ENCODE peak calls at places on chromosomes 6 and 20, in five cellular contexts. T is psoas muscle, Y is spleen, A is tibial artery, S is A549. W is an unnamed sample.

GRCh38 chr6:143872211-143872610 is 7.9 kb downstream of the ZC2HC1B start:
- DNase-seq in T (no peak), Y (no peak), A (no peak), S (no peak), W (peak)

GRCh38 chr6:148934534-148934933 is 187.7 kb downstream of the UST start:
- DNase-seq in T (peak), Y (no peak), A (peak), S (no peak), W (no peak)

GRCh38 chr6:7129784-7130569 is 22.2 kb downstream of the RREB1 start:
- DNase-seq in T (peak), Y (peak), A (peak), S (no peak), W (peak)

GRCh38 chr20:36575066-36575743 is 1.8 kb downstream of the TGIF2 start:
- DNase-seq in T (peak), Y (no peak), A (peak), S (peak), W (peak)

GRCh38 chr6:66689608-66690007 is 982.6 kb upstream of the EYS start:
- DNase-seq in T (no peak), Y (no peak), A (no peak), S (no peak), W (no peak)

GRCh38 chr6:163903528-163903927 is 489.0 kb downstream of the QKI start:
- DNase-seq in T (no peak), Y (no peak), A (no peak), S (no peak), W (no peak)

GRCh38 chr6:55445648-55446204 is 118.5 kb downstream of the GFRAL start:
- DNase-seq in T (no peak), Y (no peak), A (no peak), S (peak), W (peak)

GRCh38 chr20:59314872-59315500 is 14.6 kb downstream of the EDN3 start:
- DNase-seq in T (no peak), Y (no peak), A (no peak), S (no peak), W (no peak)

GRCh38 chr6:111871207-111871606 is 2.0 kb downstream of the FYN start:
- DNase-seq in T (no peak), Y (no peak), A (no peak), S (no peak), W (no peak)

GRCh38 chr6:159155679-159156078 is 13.5 kb upstream of the FNDC1 start:
- DNase-seq in T (no peak), Y (no peak), A (no peak), S (no peak), W (no peak)

GRCh38 chr6:128069180-128069579 is 168.3 kb upstream of the THEMIS start:
- DNase-seq in T (no peak), Y (no peak), A (no peak), S (no peak), W (peak)

GRCh38 chr20:20450461-20451027 is 82.6 kb downstream of the INSM1 start:
- DNase-seq in T (no peak), Y (no peak), A (no peak), S (no peak), W (no peak)

GRCh38 chr6:13754644-13755043 is 43.0 kb upstream of the RANBP9 start:
- DNase-seq in T (no peak), Y (no peak), A (no peak), S (no peak), W (no peak)

GRCh38 chr20:46293084-46293483 is 15.2 kb downstream of the CDH22 start:
- DNase-seq in T (no peak), Y (peak), A (no peak), S (peak), W (peak)

GRCh38 chr20:37231970-37232620 is 29.5 kb downstream of the GHRH start:
- DNase-seq in T (no peak), Y (no peak), A (no peak), S (no peak), W (no peak)

GRCh38 chr20:54276577-54277169 is 68.8 kb downstream of the PFDN4 start:
- DNase-seq in T (no peak), Y (no peak), A (no peak), S (no peak), W (no peak)

GRCh38 chr20:24662756-24663399 is 193.4 kb downstream of the SYNDIG1 start:
- DNase-seq in T (no peak), Y (peak), A (no peak), S (no peak), W (peak)

GRCh38 chr6:107496041-107496440 is 6.1 kb downstream of the SOBP start:
- DNase-seq in T (no peak), Y (no peak), A (no peak), S (no peak), W (no peak)

GRCh38 chr20:57435105-57435497 is 43.9 kb downstream of the RBM38 start:
- DNase-seq in T (no peak), Y (no peak), A (no peak), S (no peak), W (no peak)

GRCh38 chr6:151111670-151112069 is 128.1 kb upstream of the AKAP12 start:
- DNase-seq in T (no peak), Y (no peak), A (no peak), S (no peak), W (peak)

GRCh38 chr6:170347975-170348374 is 41.4 kb downstream of the FAM120B start:
- DNase-seq in T (no peak), Y (no peak), A (no peak), S (no peak), W (no peak)

GRCh38 chr20:9555781-9556180 is 41.4 kb downstream of the LAMP5 start:
- DNase-seq in T (no peak), Y (no peak), A (no peak), S (peak), W (no peak)

GRCh38 chr6:50921968-50922367 is 103.3 kb downstream of the TFAP2B start:
- DNase-seq in T (no peak), Y (no peak), A (no peak), S (no peak), W (no peak)

GRCh38 chr6:65979120-65979519 is 272.1 kb upstream of the EYS start:
- DNase-seq in T (no peak), Y (no peak), A (no peak), S (no peak), W (no peak)

GRCh38 chr6:133778414-133778813 is 110.5 kb upstream of the TCF21 start:
- DNase-seq in T (no peak), Y (no peak), A (no peak), S (peak), W (peak)

GRCh38 chr20:6122873-6123649 is at the start of gene FERMT1:
- DNase-seq in T (peak), Y (no peak), A (no peak), S (peak), W (peak)

GRCh38 chr6:70282906-70283461 is 19.9 kb downstream of the COL9A1 start:
- DNase-seq in T (no peak), Y (peak), A (no peak), S (no peak), W (no peak)

GRCh38 chr20:12916699-12917098 is 92.1 kb upstream of the SPTLC3 start:
- DNase-seq in T (no peak), Y (no peak), A (no peak), S (no peak), W (no peak)

GRCh38 chr6:17061097-17061496 is 40.8 kb upstream of the STMND1 start:
- DNase-seq in T (no peak), Y (no peak), A (no peak), S (no peak), W (no peak)

DNA sequence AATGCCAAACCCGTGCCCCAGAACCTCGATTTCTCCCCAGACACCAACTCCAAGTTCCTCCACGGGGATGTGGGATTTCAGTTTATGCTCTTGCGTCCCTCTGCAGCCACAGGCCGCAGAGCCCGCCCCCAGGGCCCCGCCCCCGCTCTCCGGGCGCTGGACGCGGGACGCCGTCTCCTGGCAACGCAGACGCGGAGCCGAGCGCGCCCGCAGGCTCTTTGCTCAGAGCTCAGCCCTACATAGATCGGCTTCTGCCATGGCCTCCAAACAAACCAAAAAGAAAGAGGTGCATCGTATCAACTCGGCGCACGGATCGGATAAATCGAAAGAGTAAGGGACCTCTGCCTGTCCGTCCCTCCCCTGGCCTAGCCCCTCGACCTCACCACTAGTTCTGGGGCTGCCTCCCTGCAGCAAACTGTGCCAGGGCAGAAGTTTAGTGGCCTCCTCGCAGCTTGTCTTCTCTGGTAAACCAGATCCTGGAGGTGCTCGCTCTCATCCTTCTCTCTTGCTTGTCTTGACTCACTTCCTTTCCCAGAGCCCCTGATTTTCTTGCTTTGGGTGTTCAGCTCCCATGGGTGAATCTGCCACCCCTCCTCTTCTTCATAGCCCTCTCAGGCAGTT is at the start of gene ADGB:
- DNase-seq in T (peak), Y (peak), A (peak), S (peak), W (peak)
- H3K4me3 ChIP-seq in T (peak), Y (peak), A (peak), S (peak), W (peak)

DNA sequence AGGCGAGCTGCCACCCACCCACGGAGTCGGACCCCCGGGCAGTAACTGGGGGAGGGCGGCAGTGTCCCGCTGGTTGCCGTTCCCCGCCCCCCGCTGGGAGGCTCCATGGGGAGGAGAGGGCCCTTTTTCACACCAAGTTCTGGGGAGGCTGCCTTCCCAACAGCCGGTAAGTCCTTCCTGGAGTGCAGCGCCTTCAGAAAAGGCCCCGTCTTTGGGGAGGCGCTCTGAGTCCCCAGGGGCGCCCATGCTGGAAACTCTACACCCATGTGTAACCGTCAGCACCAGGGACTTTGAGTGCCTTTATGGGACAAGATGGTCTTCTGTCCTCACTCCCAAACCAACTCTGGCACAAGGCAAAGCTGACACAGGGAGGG is 435 bp upstream of the SOX18 start:
- DNase-seq in T (no peak), Y (no peak), A (no peak), S (no peak), W (no peak)
- H3K4me3 ChIP-seq in T (peak), Y (peak), A (no peak), S (peak), W (peak)

DNA sequence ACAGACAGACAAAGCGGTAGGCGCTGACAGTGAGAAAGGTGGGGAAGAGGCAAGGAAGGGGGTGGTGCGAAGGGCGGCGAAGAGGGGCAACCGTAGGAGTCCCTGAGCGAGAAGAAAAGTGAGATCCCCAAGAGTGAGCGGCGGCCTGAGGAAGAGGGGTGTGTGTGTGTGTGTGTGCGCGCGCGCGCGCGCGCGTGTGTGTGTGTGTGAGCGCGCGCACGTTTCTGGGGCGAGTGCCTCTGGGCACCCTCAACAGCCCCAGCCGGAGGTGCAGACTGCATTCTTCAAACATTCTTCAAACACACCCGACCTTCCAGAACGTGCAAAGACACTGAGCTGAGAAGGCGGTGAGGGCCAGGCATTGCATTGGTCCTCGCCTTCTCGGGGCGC is 76.2 kb upstream of the FOXP4 start:
- DNase-seq in T (no peak), Y (no peak), A (no peak), S (no peak), W (no peak)
- H3K4me3 ChIP-seq in T (no peak), Y (peak), A (peak), S (no peak), W (no peak)

DNA sequence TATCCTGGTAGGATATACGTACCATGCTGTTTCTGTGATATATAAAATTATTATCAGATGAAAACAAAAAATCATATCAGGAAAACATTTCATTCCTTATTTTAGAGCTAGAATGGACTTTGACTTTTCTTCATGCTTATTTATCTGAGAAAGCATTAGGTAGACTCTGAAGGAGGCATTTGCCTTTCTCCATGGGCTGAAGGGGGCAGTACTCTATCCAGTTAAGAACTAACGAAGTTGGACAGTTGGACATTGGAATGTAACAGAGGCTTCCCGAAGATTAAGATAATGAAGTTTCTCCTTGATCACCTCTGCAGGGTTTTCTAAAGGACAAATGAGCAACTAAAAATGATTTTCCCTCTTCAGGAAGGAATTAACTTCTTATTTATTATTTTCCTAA is 234.0 kb downstream of the SAMD5 start:
- DNase-seq in T (no peak), Y (no peak), A (no peak), S (no peak), W (no peak)
- H3K4me3 ChIP-seq in T (no peak), Y (no peak), A (no peak), S (no peak), W (no peak)

GRCh38 chr6:32149932-32150920 is 1.5 kb downstream of the PRRT1 start:
- DNase-seq in T (no peak), Y (no peak), A (no peak), S (no peak), W (no peak)
- H3K4me3 ChIP-seq in T (no peak), Y (no peak), A (peak), S (no peak), W (peak)

DNA sequence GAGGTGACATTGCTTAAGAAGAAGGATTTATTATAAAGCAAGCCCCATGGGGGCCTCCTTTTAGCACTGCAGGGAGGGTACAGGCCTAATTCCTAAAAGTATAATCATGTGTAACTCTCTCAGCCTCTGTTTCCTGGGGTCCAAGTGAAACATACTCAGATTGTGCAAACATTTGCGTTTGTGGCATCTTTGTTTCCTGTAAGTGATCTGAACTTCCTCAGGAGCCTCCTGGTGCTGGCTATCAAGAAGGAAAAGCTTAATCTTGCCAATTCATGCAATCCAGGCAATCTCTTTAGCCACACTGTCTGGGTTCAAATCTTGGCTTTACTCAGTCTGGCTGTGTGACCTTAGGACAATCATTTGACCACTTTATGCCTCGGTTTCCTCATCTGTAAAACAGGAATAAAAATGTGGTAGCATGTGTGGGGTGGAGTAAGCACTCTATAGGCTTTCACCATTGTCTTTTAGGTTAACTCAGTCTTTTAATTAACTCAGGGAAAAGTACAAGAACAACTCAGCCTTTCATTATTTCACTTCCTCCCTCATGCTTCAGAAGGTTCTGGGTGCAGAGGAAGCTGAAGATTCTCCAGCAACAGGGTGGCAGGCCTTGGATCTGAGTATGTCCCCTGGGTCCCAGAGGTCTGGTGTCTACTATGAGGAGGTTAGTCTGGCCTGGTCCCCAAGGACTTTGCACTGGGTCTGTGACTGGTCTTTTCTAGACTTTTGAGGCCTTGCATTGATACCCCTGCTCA is 847 bp upstream of the SIRPB2 start:
- DNase-seq in T (no peak), Y (no peak), A (no peak), S (no peak), W (no peak)
- H3K4me3 ChIP-seq in T (no peak), Y (peak), A (no peak), S (no peak), W (no peak)

GRCh38 chr6:157235600-157236039 is 87.7 kb downstream of the TMEM242 start:
- DNase-seq in T (peak), Y (peak), A (peak), S (peak), W (peak)

GRCh38 chr6:157238346-157238745 is 85.0 kb downstream of the TMEM242 start:
- DNase-seq in T (no peak), Y (peak), A (peak), S (no peak), W (no peak)

GRCh38 chr6:157239148-157239547 is 84.2 kb downstream of the TMEM242 start:
- DNase-seq in T (no peak), Y (peak), A (peak), S (no peak), W (no peak)

GRCh38 chr6:157233686-157234085 is 89.6 kb downstream of the TMEM242 start:
- DNase-seq in T (no peak), Y (no peak), A (peak), S (no peak), W (no peak)

GRCh38 chr6:157236040-157236725 is 87.1 kb downstream of the TMEM242 start:
- DNase-seq in T (no peak), Y (peak), A (peak), S (no peak), W (no peak)
- H3K4me3 ChIP-seq in T (peak), Y (peak), A (peak), S (peak), W (peak)

GRCh38 chr6:37783025-37783825 is 36.3 kb upstream of the ZFAND3 start:
- DNase-seq in T (peak), Y (no peak), A (no peak), S (no peak), W (no peak)
- H3K4me3 ChIP-seq in T (peak), Y (peak), A (peak), S (no peak), W (peak)

GRCh38 chr20:63536997-63537524 is at the start of gene PTK6:
- DNase-seq in T (peak), Y (peak), A (no peak), S (peak), W (no peak)
- H3K4me3 ChIP-seq in T (peak), Y (peak), A (peak), S (peak), W (peak)

GRCh38 chr20:61588356-61589054 is 336.4 kb downstream of the CDH4 start:
- DNase-seq in T (no peak), Y (no peak), A (no peak), S (peak), W (peak)
- H3K4me3 ChIP-seq in T (no peak), Y (no peak), A (no peak), S (no peak), W (peak)